ENCODE peak calls at places on chromosomes 2 and 18, in eight cellular contexts. One of them, this sample, is unnamed.

GRCh38 chr2:160368988-160369935 is 124.3 kb downstream of the RBMS1 start:
- DNase-seq in transverse colon: no peak
- DNase-seq in sigmoid colon: no peak
- DNase-seq in body of pancreas: peak; percentile 72
- DNase-seq in adrenal gland: no peak
- DNase-seq in esophagus squamous epithelium: no peak
- DNase-seq in Peyer's patch: no peak
- DNase-seq in tibial nerve: no peak
- DNase-seq in this sample: no peak

GRCh38 chr18:52682260-52682659 is 342.3 kb downstream of the DCC start:
- DNase-seq in tibial nerve: no peak
- DNase-seq in esophagus squamous epithelium: no peak
- DNase-seq in adrenal gland: no peak
- DNase-seq in sigmoid colon: no peak
- DNase-seq in body of pancreas: no peak
- DNase-seq in Peyer's patch: no peak
- DNase-seq in transverse colon: no peak
- DNase-seq in this sample: no peak

GRCh38 chr2:102049756-102050443 is 58.1 kb downstream of the IL1R2 start:
- DNase-seq in sigmoid colon: peak; percentile 91
- DNase-seq in transverse colon: peak; percentile 64
- DNase-seq in body of pancreas: no peak
- DNase-seq in esophagus squamous epithelium: no peak
- DNase-seq in tibial nerve: peak; percentile 71
- DNase-seq in adrenal gland: peak; percentile 48
- DNase-seq in Peyer's patch: no peak
- DNase-seq in this sample: peak; percentile 48

GRCh38 chr2:5373200-5373599 is 319.0 kb upstream of the SOX11 start:
- DNase-seq in Peyer's patch: no peak
- DNase-seq in esophagus squamous epithelium: no peak
- DNase-seq in sigmoid colon: no peak
- DNase-seq in adrenal gland: no peak
- DNase-seq in tibial nerve: no peak
- DNase-seq in body of pancreas: no peak
- DNase-seq in transverse colon: no peak
- DNase-seq in this sample: peak; percentile 21

GRCh38 chr2:208584387-208584965 is 177.9 kb downstream of the PTH2R start:
- DNase-seq in tibial nerve: no peak
- DNase-seq in esophagus squamous epithelium: no peak
- DNase-seq in body of pancreas: no peak
- DNase-seq in adrenal gland: no peak
- DNase-seq in transverse colon: no peak
- DNase-seq in Peyer's patch: no peak
- DNase-seq in sigmoid colon: no peak
- DNase-seq in this sample: no peak

GRCh38 chr2:149645391-149645790 is 57.8 kb upstream of the MMADHC start:
- DNase-seq in tibial nerve: no peak
- DNase-seq in sigmoid colon: no peak
- DNase-seq in adrenal gland: no peak
- DNase-seq in esophagus squamous epithelium: no peak
- DNase-seq in Peyer's patch: no peak
- DNase-seq in transverse colon: no peak
- DNase-seq in body of pancreas: no peak
- DNase-seq in this sample: no peak

GRCh38 chr18:35818353-35818667 is 154.2 kb upstream of the RMP24 start:
- DNase-seq in esophagus squamous epithelium: no peak
- DNase-seq in adrenal gland: no peak
- DNase-seq in tibial nerve: no peak
- DNase-seq in transverse colon: no peak
- DNase-seq in body of pancreas: no peak
- DNase-seq in Peyer's patch: no peak
- DNase-seq in sigmoid colon: no peak
- DNase-seq in this sample: no peak

GRCh38 chr2:200383380-200384110 is 77.1 kb downstream of the SPATS2L start:
- DNase-seq in adrenal gland: peak; percentile 56
- DNase-seq in sigmoid colon: no peak
- DNase-seq in body of pancreas: no peak
- DNase-seq in transverse colon: no peak
- DNase-seq in esophagus squamous epithelium: no peak
- DNase-seq in Peyer's patch: no peak
- DNase-seq in tibial nerve: no peak
- DNase-seq in this sample: no peak

GRCh38 chr2:118185210-118186109 is 97.2 kb downstream of the INSIG2 start:
- DNase-seq in Peyer's patch: peak; percentile 65
- DNase-seq in body of pancreas: peak; percentile 73
- DNase-seq in esophagus squamous epithelium: no peak
- DNase-seq in adrenal gland: peak; percentile 63
- DNase-seq in transverse colon: peak; percentile 58
- DNase-seq in tibial nerve: peak; percentile 28
- DNase-seq in sigmoid colon: peak; percentile 78
- DNase-seq in this sample: peak; percentile 66

GRCh38 chr2:26561376-26561775 is 79.8 kb downstream of the CIB4 start:
- DNase-seq in body of pancreas: no peak
- DNase-seq in Peyer's patch: no peak
- DNase-seq in transverse colon: no peak
- DNase-seq in tibial nerve: no peak
- DNase-seq in esophagus squamous epithelium: no peak
- DNase-seq in sigmoid colon: peak; percentile 20
- DNase-seq in adrenal gland: no peak
- DNase-seq in this sample: no peak

GRCh38 chr2:174794851-174795374 is 30.6 kb upstream of the CHRNA1 start:
- DNase-seq in tibial nerve: no peak
- DNase-seq in esophagus squamous epithelium: no peak
- DNase-seq in sigmoid colon: no peak
- DNase-seq in body of pancreas: no peak
- DNase-seq in transverse colon: no peak
- DNase-seq in adrenal gland: no peak
- DNase-seq in Peyer's patch: no peak
- DNase-seq in this sample: no peak

GRCh38 chr2:69837533-69837932 is 8.1 kb downstream of the GMCL1 start:
- DNase-seq in Peyer's patch: no peak
- DNase-seq in adrenal gland: no peak
- DNase-seq in esophagus squamous epithelium: no peak
- DNase-seq in tibial nerve: no peak
- DNase-seq in transverse colon: no peak
- DNase-seq in body of pancreas: no peak
- DNase-seq in sigmoid colon: no peak
- DNase-seq in this sample: no peak

GRCh38 chr18:23282437-23282781 is 147.1 kb downstream of the CABLES1 start:
- DNase-seq in body of pancreas: no peak
- DNase-seq in sigmoid colon: no peak
- DNase-seq in adrenal gland: no peak
- DNase-seq in transverse colon: no peak
- DNase-seq in tibial nerve: no peak
- DNase-seq in esophagus squamous epithelium: no peak
- DNase-seq in Peyer's patch: no peak
- DNase-seq in this sample: no peak

GRCh38 chr18:10164241-10165160 is 250.7 kb downstream of the VAPA start:
- DNase-seq in sigmoid colon: no peak
- DNase-seq in transverse colon: no peak
- DNase-seq in esophagus squamous epithelium: no peak
- DNase-seq in Peyer's patch: no peak
- DNase-seq in body of pancreas: peak; percentile 77
- DNase-seq in tibial nerve: no peak
- DNase-seq in adrenal gland: no peak
- DNase-seq in this sample: peak; percentile 27

GRCh38 chr2:28949617-28950305 is 31.3 kb upstream of the TOGARAM2 start:
- DNase-seq in tibial nerve: no peak
- DNase-seq in body of pancreas: no peak
- DNase-seq in transverse colon: no peak
- DNase-seq in esophagus squamous epithelium: no peak
- DNase-seq in sigmoid colon: no peak
- DNase-seq in adrenal gland: no peak
- DNase-seq in Peyer's patch: no peak
- DNase-seq in this sample: no peak

GRCh38 chr2:28941008-28941407 is 40.1 kb upstream of the TOGARAM2 start:
- DNase-seq in body of pancreas: no peak
- DNase-seq in sigmoid colon: no peak
- DNase-seq in transverse colon: no peak
- DNase-seq in adrenal gland: no peak
- DNase-seq in esophagus squamous epithelium: no peak
- DNase-seq in Peyer's patch: no peak
- DNase-seq in tibial nerve: no peak
- DNase-seq in this sample: no peak

GRCh38 chr2:28949190-28949589 is 31.9 kb upstream of the TOGARAM2 start:
- DNase-seq in Peyer's patch: no peak
- DNase-seq in transverse colon: no peak
- DNase-seq in esophagus squamous epithelium: no peak
- DNase-seq in tibial nerve: no peak
- DNase-seq in body of pancreas: no peak
- DNase-seq in sigmoid colon: no peak
- DNase-seq in adrenal gland: no peak
- DNase-seq in this sample: no peak

GRCh38 chr2:28948160-28948559 is 32.9 kb upstream of the TOGARAM2 start:
- DNase-seq in body of pancreas: no peak
- DNase-seq in esophagus squamous epithelium: no peak
- DNase-seq in adrenal gland: no peak
- DNase-seq in tibial nerve: no peak
- DNase-seq in transverse colon: no peak
- DNase-seq in sigmoid colon: no peak
- DNase-seq in Peyer's patch: no peak
- DNase-seq in this sample: no peak

GRCh38 chr2:28944535-28944934 is 36.6 kb upstream of the TOGARAM2 start:
- DNase-seq in esophagus squamous epithelium: no peak
- DNase-seq in Peyer's patch: no peak
- DNase-seq in sigmoid colon: no peak
- DNase-seq in adrenal gland: no peak
- DNase-seq in body of pancreas: no peak
- DNase-seq in transverse colon: no peak
- DNase-seq in tibial nerve: no peak
- DNase-seq in this sample: no peak
- TF ChIP-seq CTCF in esophagus squamous epithelium: no peak
- TF ChIP-seq CTCF in Peyer's patch: no peak
- TF ChIP-seq CTCF in sigmoid colon: no peak
- TF ChIP-seq CTCF in adrenal gland: no peak
- TF ChIP-seq CTCF in body of pancreas: no peak
- TF ChIP-seq CTCF in transverse colon: no peak
- TF ChIP-seq CTCF in tibial nerve: no peak
- TF ChIP-seq CTCF in this sample: no peak

GRCh38 chr2:151261240-151261976 is at the start of gene RBM43:
- DNase-seq in transverse colon: peak; percentile 88
- DNase-seq in tibial nerve: peak; percentile 80
- DNase-seq in sigmoid colon: peak; percentile 95
- DNase-seq in body of pancreas: peak; percentile 86
- DNase-seq in Peyer's patch: peak; percentile 82
- DNase-seq in adrenal gland: peak; percentile 92
- DNase-seq in esophagus squamous epithelium: peak; percentile 52
- DNase-seq in this sample: peak; percentile 90
- TF ChIP-seq POLR2A in transverse colon: peak; percentile 65
- TF ChIP-seq POLR2A in tibial nerve: peak; percentile 14
- TF ChIP-seq POLR2A in sigmoid colon: peak; percentile 43
- TF ChIP-seq POLR2A in body of pancreas: peak; percentile 35
- TF ChIP-seq POLR2A in Peyer's patch: peak; percentile 44
- TF ChIP-seq POLR2A in adrenal gland: peak; percentile 37
- TF ChIP-seq POLR2A in esophagus squamous epithelium: no peak
- TF ChIP-seq POLR2A in this sample: no peak

DNA sequence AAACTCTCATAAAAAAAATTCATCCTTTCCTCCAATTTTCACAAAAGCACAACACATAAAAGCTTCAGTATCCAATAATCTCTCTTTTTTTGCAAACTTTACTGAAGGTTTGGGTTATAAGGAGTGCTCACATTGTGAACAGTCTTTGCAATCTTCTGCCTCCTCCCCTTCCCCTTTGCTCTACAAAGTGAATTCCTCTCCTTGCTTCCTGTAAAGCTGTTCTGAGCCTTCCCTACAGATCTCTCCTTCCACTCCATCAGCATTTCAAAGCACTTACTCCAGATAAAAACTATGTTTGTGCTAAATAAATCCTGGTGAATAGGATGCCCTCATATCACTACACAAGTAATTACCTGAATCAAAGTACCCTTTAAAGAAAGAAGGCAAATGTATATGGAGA is 4.6 kb upstream of the PDK1 start:
- DNase-seq in Peyer's patch: no peak
- DNase-seq in adrenal gland: no peak
- DNase-seq in body of pancreas: no peak
- DNase-seq in transverse colon: no peak
- DNase-seq in tibial nerve: no peak
- DNase-seq in esophagus squamous epithelium: no peak
- DNase-seq in sigmoid colon: no peak
- DNase-seq in this sample: no peak
- H3K4me1 ChIP-seq in Peyer's patch: no peaks in the 10 kb centered on the region
- H3K4me1 ChIP-seq in adrenal gland: no peaks in the 10 kb centered on the region
- H3K4me1 ChIP-seq in body of pancreas: no peaks in the 10 kb centered on the region
- H3K4me1 ChIP-seq in transverse colon: no peaks in the 10 kb centered on the region
- H3K4me1 ChIP-seq in tibial nerve: peaks cover 10% of the 10 kb centered on the region
- H3K4me1 ChIP-seq in esophagus squamous epithelium: no peaks in the 10 kb centered on the region
- H3K4me1 ChIP-seq in sigmoid colon: no peaks in the 10 kb centered on the region
- H3K4me1 ChIP-seq in this sample: no peaks in the 10 kb centered on the region

DNA sequence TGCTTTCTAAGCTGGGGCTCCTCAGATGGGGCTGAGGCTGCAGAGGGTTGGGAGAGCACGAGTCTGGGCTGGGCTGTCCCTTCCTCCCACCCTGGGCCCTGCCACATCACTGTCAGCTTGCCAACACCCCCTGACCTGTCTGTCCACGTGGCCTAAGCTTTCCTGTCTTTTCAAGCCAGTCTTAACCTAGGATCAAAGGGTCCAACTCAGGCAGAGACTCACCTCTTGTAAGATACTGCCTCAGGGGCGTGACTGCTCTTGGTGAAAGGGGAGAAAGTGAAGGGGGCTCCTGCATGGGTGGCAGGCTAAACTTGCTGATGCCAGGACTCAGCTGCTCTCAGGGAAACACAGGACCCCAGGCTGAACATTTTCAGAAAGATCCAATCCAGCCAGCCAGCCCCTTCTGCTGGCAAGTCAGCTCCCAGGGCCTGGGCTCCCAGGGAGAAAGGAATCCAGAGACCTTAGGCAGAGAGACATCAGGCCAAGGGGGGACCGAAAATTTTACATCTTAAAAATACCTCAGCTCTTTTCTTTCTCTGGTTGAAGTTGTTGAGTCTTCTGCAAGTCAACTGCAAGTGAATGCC is 144.2 kb upstream of the ID2 start:
- DNase-seq in transverse colon: no peak
- DNase-seq in esophagus squamous epithelium: no peak
- DNase-seq in body of pancreas: peak; percentile 10
- DNase-seq in sigmoid colon: no peak
- DNase-seq in adrenal gland: no peak
- DNase-seq in Peyer's patch: peak; percentile 15
- DNase-seq in tibial nerve: no peak
- DNase-seq in this sample: no peak
- TF ChIP-seq CTCF in transverse colon: no peak
- TF ChIP-seq CTCF in esophagus squamous epithelium: no peak
- TF ChIP-seq CTCF in body of pancreas: no peak
- TF ChIP-seq CTCF in sigmoid colon: no peak
- TF ChIP-seq CTCF in adrenal gland: no peak
- TF ChIP-seq CTCF in Peyer's patch: no peak
- TF ChIP-seq CTCF in tibial nerve: no peak
- TF ChIP-seq CTCF in this sample: no peak